ENCODE peak calls at places on chromosomes 6 and 20, in seven cellular contexts. One of them, this sample, is unnamed.

GRCh38 chr6:152135755-152136448 is 328.4 kb downstream of the ESR1 start:
- DNase-seq in NCI-H187 treated with DMSO at 0.1 percent for 48 hours: no peak
- DNase-seq in ACHN: no peak
- DNase-seq in type B pancreatic cell: no peak
- DNase-seq in sigmoid colon: no peak
- DNase-seq in activated T-cell treated with anti-CD3 and anti-CD28 coated beads, Interleukin-2, amount 50 U/mL, for 24 hours: no peak
- DNase-seq in kidney tubule cell: no peak
- DNase-seq in this sample: no peak

GRCh38 chr20:9996944-9997343 is 37.8 kb upstream of the ANKEF1 start:
- DNase-seq in activated T-cell treated with anti-CD3 and anti-CD28 coated beads, Interleukin-2, amount 50 U/mL, for 24 hours: no peak
- DNase-seq in ACHN: no peak
- DNase-seq in sigmoid colon: no peak
- DNase-seq in type B pancreatic cell: no peak
- DNase-seq in kidney tubule cell: no peak
- DNase-seq in NCI-H187 treated with DMSO at 0.1 percent for 48 hours: no peak
- DNase-seq in this sample: no peak

GRCh38 chr6:43570876-43571441 is 4.9 kb downstream of the XPO5 start:
- DNase-seq in kidney tubule cell: peak
- DNase-seq in NCI-H187 treated with DMSO at 0.1 percent for 48 hours: no peak
- DNase-seq in sigmoid colon: no peak
- DNase-seq in activated T-cell treated with anti-CD3 and anti-CD28 coated beads, Interleukin-2, amount 50 U/mL, for 24 hours: no peak
- DNase-seq in type B pancreatic cell: no peak
- DNase-seq in ACHN: peak
- DNase-seq in this sample: no peak

GRCh38 chr6:81562169-81562568 is 190.3 kb downstream of the TENT5A start:
- DNase-seq in NCI-H187 treated with DMSO at 0.1 percent for 48 hours: no peak
- DNase-seq in type B pancreatic cell: no peak
- DNase-seq in activated T-cell treated with anti-CD3 and anti-CD28 coated beads, Interleukin-2, amount 50 U/mL, for 24 hours: no peak
- DNase-seq in ACHN: peak
- DNase-seq in kidney tubule cell: peak
- DNase-seq in sigmoid colon: no peak
- DNase-seq in this sample: no peak

GRCh38 chr6:133288662-133289061 is 47.5 kb downstream of the EYA4 start:
- DNase-seq in type B pancreatic cell: no peak
- DNase-seq in kidney tubule cell: no peak
- DNase-seq in activated T-cell treated with anti-CD3 and anti-CD28 coated beads, Interleukin-2, amount 50 U/mL, for 24 hours: no peak
- DNase-seq in ACHN: no peak
- DNase-seq in NCI-H187 treated with DMSO at 0.1 percent for 48 hours: no peak
- DNase-seq in sigmoid colon: no peak
- DNase-seq in this sample: no peak

GRCh38 chr6:55963301-55963700 is 87.9 kb upstream of the BMP5 start:
- DNase-seq in type B pancreatic cell: no peak
- DNase-seq in ACHN: peak
- DNase-seq in NCI-H187 treated with DMSO at 0.1 percent for 48 hours: no peak
- DNase-seq in kidney tubule cell: peak
- DNase-seq in sigmoid colon: no peak
- DNase-seq in activated T-cell treated with anti-CD3 and anti-CD28 coated beads, Interleukin-2, amount 50 U/mL, for 24 hours: no peak
- DNase-seq in this sample: no peak

GRCh38 chr20:21232546-21233280 is 70.4 kb upstream of the XRN2 start:
- DNase-seq in NCI-H187 treated with DMSO at 0.1 percent for 48 hours: no peak
- DNase-seq in kidney tubule cell: no peak
- DNase-seq in ACHN: no peak
- DNase-seq in activated T-cell treated with anti-CD3 and anti-CD28 coated beads, Interleukin-2, amount 50 U/mL, for 24 hours: no peak
- DNase-seq in type B pancreatic cell: no peak
- DNase-seq in sigmoid colon: no peak
- DNase-seq in this sample: no peak

GRCh38 chr6:145815351-145815772 is 767 bp upstream of the FBXO30 start:
- DNase-seq in NCI-H187 treated with DMSO at 0.1 percent for 48 hours: no peak
- DNase-seq in activated T-cell treated with anti-CD3 and anti-CD28 coated beads, Interleukin-2, amount 50 U/mL, for 24 hours: no peak
- DNase-seq in ACHN: peak
- DNase-seq in kidney tubule cell: no peak
- DNase-seq in sigmoid colon: peak
- DNase-seq in type B pancreatic cell: peak
- DNase-seq in this sample: no peak

GRCh38 chr6:139014945-139015344 is 13.6 kb upstream of the ABRACL start:
- DNase-seq in NCI-H187 treated with DMSO at 0.1 percent for 48 hours: no peak
- DNase-seq in sigmoid colon: no peak
- DNase-seq in ACHN: no peak
- DNase-seq in type B pancreatic cell: no peak
- DNase-seq in activated T-cell treated with anti-CD3 and anti-CD28 coated beads, Interleukin-2, amount 50 U/mL, for 24 hours: no peak
- DNase-seq in kidney tubule cell: no peak
- DNase-seq in this sample: no peak

GRCh38 chr20:11995750-11996567 is 78.3 kb downstream of the BTBD3 start:
- DNase-seq in activated T-cell treated with anti-CD3 and anti-CD28 coated beads, Interleukin-2, amount 50 U/mL, for 24 hours: no peak
- DNase-seq in sigmoid colon: no peak
- DNase-seq in NCI-H187 treated with DMSO at 0.1 percent for 48 hours: no peak
- DNase-seq in type B pancreatic cell: no peak
- DNase-seq in kidney tubule cell: no peak
- DNase-seq in ACHN: no peak
- DNase-seq in this sample: no peak

GRCh38 chr20:31817461-31817860 is 1.7 kb upstream of the MYLK2 start:
- DNase-seq in type B pancreatic cell: no peak
- DNase-seq in kidney tubule cell: no peak
- DNase-seq in sigmoid colon: no peak
- DNase-seq in NCI-H187 treated with DMSO at 0.1 percent for 48 hours: no peak
- DNase-seq in ACHN: no peak
- DNase-seq in activated T-cell treated with anti-CD3 and anti-CD28 coated beads, Interleukin-2, amount 50 U/mL, for 24 hours: no peak
- DNase-seq in this sample: no peak

GRCh38 chr6:125170376-125170775 is 16.8 kb downstream of the TPD52L1 start:
- DNase-seq in type B pancreatic cell: no peak
- DNase-seq in NCI-H187 treated with DMSO at 0.1 percent for 48 hours: no peak
- DNase-seq in ACHN: no peak
- DNase-seq in sigmoid colon: no peak
- DNase-seq in activated T-cell treated with anti-CD3 and anti-CD28 coated beads, Interleukin-2, amount 50 U/mL, for 24 hours: no peak
- DNase-seq in kidney tubule cell: no peak
- DNase-seq in this sample: no peak

GRCh38 chr6:56156643-56157042 is 90.7 kb downstream of the COL21A1 start:
- DNase-seq in ACHN: no peak
- DNase-seq in NCI-H187 treated with DMSO at 0.1 percent for 48 hours: no peak
- DNase-seq in sigmoid colon: no peak
- DNase-seq in kidney tubule cell: no peak
- DNase-seq in activated T-cell treated with anti-CD3 and anti-CD28 coated beads, Interleukin-2, amount 50 U/mL, for 24 hours: no peak
- DNase-seq in type B pancreatic cell: no peak
- DNase-seq in this sample: no peak

GRCh38 chr6:26205625-26206574 is 118.7 kb downstream of the HFE start:
- DNase-seq in kidney tubule cell: peak
- DNase-seq in type B pancreatic cell: no peak
- DNase-seq in ACHN: peak
- DNase-seq in sigmoid colon: no peak
- DNase-seq in activated T-cell treated with anti-CD3 and anti-CD28 coated beads, Interleukin-2, amount 50 U/mL, for 24 hours: no peak
- DNase-seq in NCI-H187 treated with DMSO at 0.1 percent for 48 hours: peak
- DNase-seq in this sample: peak

GRCh38 chr20:4910951-4911350 is 90.4 kb downstream of the SLC23A2 start:
- DNase-seq in sigmoid colon: no peak
- DNase-seq in activated T-cell treated with anti-CD3 and anti-CD28 coated beads, Interleukin-2, amount 50 U/mL, for 24 hours: no peak
- DNase-seq in type B pancreatic cell: no peak
- DNase-seq in ACHN: no peak
- DNase-seq in NCI-H187 treated with DMSO at 0.1 percent for 48 hours: no peak
- DNase-seq in kidney tubule cell: no peak
- DNase-seq in this sample: no peak

GRCh38 chr6:89997456-89998445 is 103.5 kb downstream of the GJA10 start:
- DNase-seq in kidney tubule cell: peak
- DNase-seq in sigmoid colon: no peak
- DNase-seq in NCI-H187 treated with DMSO at 0.1 percent for 48 hours: no peak
- DNase-seq in activated T-cell treated with anti-CD3 and anti-CD28 coated beads, Interleukin-2, amount 50 U/mL, for 24 hours: no peak
- DNase-seq in ACHN: no peak
- DNase-seq in type B pancreatic cell: no peak
- DNase-seq in this sample: no peak

GRCh38 chr6:79410806-79411205 is 126.4 kb downstream of the LCA5 start:
- DNase-seq in sigmoid colon: no peak
- DNase-seq in activated T-cell treated with anti-CD3 and anti-CD28 coated beads, Interleukin-2, amount 50 U/mL, for 24 hours: no peak
- DNase-seq in kidney tubule cell: no peak
- DNase-seq in type B pancreatic cell: no peak
- DNase-seq in ACHN: no peak
- DNase-seq in NCI-H187 treated with DMSO at 0.1 percent for 48 hours: no peak
- DNase-seq in this sample: no peak

GRCh38 chr20:13081877-13082276 is 73.1 kb downstream of the SPTLC3 start:
- DNase-seq in type B pancreatic cell: no peak
- DNase-seq in ACHN: no peak
- DNase-seq in NCI-H187 treated with DMSO at 0.1 percent for 48 hours: no peak
- DNase-seq in activated T-cell treated with anti-CD3 and anti-CD28 coated beads, Interleukin-2, amount 50 U/mL, for 24 hours: no peak
- DNase-seq in sigmoid colon: no peak
- DNase-seq in kidney tubule cell: no peak
- DNase-seq in this sample: no peak

GRCh38 chr20:61761453-61762207 is 304.1 kb downstream of the TAF4 start:
- DNase-seq in sigmoid colon: peak
- DNase-seq in ACHN: no peak
- DNase-seq in type B pancreatic cell: no peak
- DNase-seq in NCI-H187 treated with DMSO at 0.1 percent for 48 hours: no peak
- DNase-seq in activated T-cell treated with anti-CD3 and anti-CD28 coated beads, Interleukin-2, amount 50 U/mL, for 24 hours: no peak
- DNase-seq in kidney tubule cell: no peak
- DNase-seq in this sample: no peak

GRCh38 chr6:6052216-6052615 is 45.5 kb upstream of the NRN1 start:
- DNase-seq in ACHN: no peak
- DNase-seq in sigmoid colon: no peak
- DNase-seq in kidney tubule cell: no peak
- DNase-seq in type B pancreatic cell: no peak
- DNase-seq in NCI-H187 treated with DMSO at 0.1 percent for 48 hours: no peak
- DNase-seq in activated T-cell treated with anti-CD3 and anti-CD28 coated beads, Interleukin-2, amount 50 U/mL, for 24 hours: no peak
- DNase-seq in this sample: no peak

GRCh38 chr6:40383348-40384115 is 203.6 kb downstream of the LRFN2 start:
- DNase-seq in ACHN: no peak
- DNase-seq in NCI-H187 treated with DMSO at 0.1 percent for 48 hours: no peak
- DNase-seq in sigmoid colon: no peak
- DNase-seq in kidney tubule cell: no peak
- DNase-seq in type B pancreatic cell: no peak
- DNase-seq in activated T-cell treated with anti-CD3 and anti-CD28 coated beads, Interleukin-2, amount 50 U/mL, for 24 hours: no peak
- DNase-seq in this sample: no peak

GRCh38 chr6:167699141-167700036 is 127.3 kb upstream of the AFDN start:
- DNase-seq in ACHN: no peak
- DNase-seq in type B pancreatic cell: no peak
- DNase-seq in sigmoid colon: peak
- DNase-seq in NCI-H187 treated with DMSO at 0.1 percent for 48 hours: no peak
- DNase-seq in kidney tubule cell: peak
- DNase-seq in activated T-cell treated with anti-CD3 and anti-CD28 coated beads, Interleukin-2, amount 50 U/mL, for 24 hours: peak
- DNase-seq in this sample: peak

GRCh38 chr6:12813321-12813720 is 96.8 kb downstream of the PHACTR1 start:
- DNase-seq in kidney tubule cell: peak
- DNase-seq in sigmoid colon: no peak
- DNase-seq in activated T-cell treated with anti-CD3 and anti-CD28 coated beads, Interleukin-2, amount 50 U/mL, for 24 hours: no peak
- DNase-seq in type B pancreatic cell: no peak
- DNase-seq in NCI-H187 treated with DMSO at 0.1 percent for 48 hours: no peak
- DNase-seq in ACHN: no peak
- DNase-seq in this sample: no peak

GRCh38 chr6:51462896-51463679 is 624.3 kb downstream of the PKHD1 start:
- DNase-seq in activated T-cell treated with anti-CD3 and anti-CD28 coated beads, Interleukin-2, amount 50 U/mL, for 24 hours: no peak
- DNase-seq in type B pancreatic cell: no peak
- DNase-seq in sigmoid colon: no peak
- DNase-seq in kidney tubule cell: no peak
- DNase-seq in NCI-H187 treated with DMSO at 0.1 percent for 48 hours: no peak
- DNase-seq in ACHN: no peak
- DNase-seq in this sample: no peak

GRCh38 chr6:139680819-139681218 is 306.4 kb upstream of the CITED2 start:
- DNase-seq in ACHN: no peak
- DNase-seq in sigmoid colon: no peak
- DNase-seq in activated T-cell treated with anti-CD3 and anti-CD28 coated beads, Interleukin-2, amount 50 U/mL, for 24 hours: no peak
- DNase-seq in kidney tubule cell: no peak
- DNase-seq in type B pancreatic cell: no peak
- DNase-seq in NCI-H187 treated with DMSO at 0.1 percent for 48 hours: no peak
- DNase-seq in this sample: no peak

GRCh38 chr6:82616386-82617028 is 252.9 kb downstream of the TPBG start:
- DNase-seq in activated T-cell treated with anti-CD3 and anti-CD28 coated beads, Interleukin-2, amount 50 U/mL, for 24 hours: no peak
- DNase-seq in kidney tubule cell: no peak
- DNase-seq in sigmoid colon: no peak
- DNase-seq in type B pancreatic cell: no peak
- DNase-seq in ACHN: no peak
- DNase-seq in NCI-H187 treated with DMSO at 0.1 percent for 48 hours: no peak
- DNase-seq in this sample: no peak

GRCh38 chr20:49951160-49951559 is 15.0 kb downstream of the RNF114 start:
- DNase-seq in kidney tubule cell: peak
- DNase-seq in type B pancreatic cell: no peak
- DNase-seq in ACHN: no peak
- DNase-seq in sigmoid colon: no peak
- DNase-seq in activated T-cell treated with anti-CD3 and anti-CD28 coated beads, Interleukin-2, amount 50 U/mL, for 24 hours: no peak
- DNase-seq in NCI-H187 treated with DMSO at 0.1 percent for 48 hours: no peak
- DNase-seq in this sample: no peak

GRCh38 chr6:26358511-26358981 is 6.5 kb upstream of the BTN3A2 start:
- DNase-seq in sigmoid colon: no peak
- DNase-seq in NCI-H187 treated with DMSO at 0.1 percent for 48 hours: no peak
- DNase-seq in ACHN: no peak
- DNase-seq in activated T-cell treated with anti-CD3 and anti-CD28 coated beads, Interleukin-2, amount 50 U/mL, for 24 hours: no peak
- DNase-seq in type B pancreatic cell: no peak
- DNase-seq in kidney tubule cell: no peak
- DNase-seq in this sample: peak

This sample was measured in central memory CD4-positive, alpha-beta T cell.